ENCODE peak calls at places on chromosomes 6 and 20, in five cellular contexts. Y is H9, F is BE2C, T is astrocyte, E is left ventricle myocardium inferior. P is an unnamed sample.
A peak's percentile ranks its signal among the peaks of the same experiment; 100 is the strongest.

GRCh38 chr20:10652660-10653191 is 21.1 kb downstream of the JAG1 start:
- DNase-seq in T (peak; percentile 19), F (no peak), Y (no peak), E (no peak), P (no peak)

GRCh38 chr6:16570946-16571345 is 190.3 kb downstream of the ATXN1 start:
- DNase-seq in E (no peak), Y (no peak), F (no peak), T (no peak), P (no peak)

GRCh38 chr6:167735498-167736201 is 91.1 kb upstream of the AFDN start:
- DNase-seq in T (no peak), Y (no peak), E (no peak), F (no peak), P (no peak)

GRCh38 chr20:8777866-8778265 is 291.0 kb upstream of the PLCB4 start:
- DNase-seq in Y (no peak), F (peak; percentile 48), E (no peak), T (no peak), P (no peak)

GRCh38 chr6:159267165-159267564 is 98.0 kb downstream of the FNDC1 start:
- DNase-seq in T (no peak), Y (no peak), E (no peak), F (no peak), P (no peak)

GRCh38 chr6:130134594-130134993 is 88.2 kb downstream of the SAMD3 start:
- DNase-seq in Y (no peak), F (no peak), T (no peak), E (no peak), P (no peak)

GRCh38 chr6:168514216-168514615 is 73.2 kb downstream of the SMOC2 start:
- DNase-seq in T (no peak), Y (no peak), F (peak; percentile 30), E (peak; percentile 69), P (no peak)

GRCh38 chr6:89369009-89369408 is 16.5 kb upstream of the UBE2J1 start:
- DNase-seq in T (peak; percentile 42), Y (peak; percentile 58), E (peak; percentile 59), F (no peak), P (no peak)

GRCh38 chr20:24685736-24686135 is 216.3 kb downstream of the SYNDIG1 start:
- DNase-seq in F (no peak), T (no peak), Y (no peak), E (no peak), P (no peak)

GRCh38 chr20:46681032-46681854 is 8.0 kb downstream of the TP53RK start:
- DNase-seq in E (peak; percentile 40), Y (peak; percentile 75), F (peak; percentile 63), T (no peak), P (no peak)

GRCh38 chr6:11177271-11177670 is 55.2 kb downstream of the NEDD9 start:
- DNase-seq in T (no peak), Y (no peak), E (no peak), F (no peak), P (no peak)

GRCh38 chr6:3442444-3443220 is 14.2 kb downstream of the SLC22A23 start:
- DNase-seq in T (peak; percentile 92), E (no peak), F (no peak), Y (no peak), P (no peak)

GRCh38 chr20:61799394-61799923 is 266.2 kb downstream of the TAF4 start:
- DNase-seq in T (no peak), E (no peak), F (no peak), Y (no peak), P (no peak)
- H3K27me3 ChIP-seq in T (peaks cover 2% of the 10 kb centered on the region), E (peaks cover 98% of the 10 kb centered on the region), F (peaks cover 31% of the 10 kb centered on the region), Y (peaks cover 2% of the 10 kb centered on the region), P (no peaks in the 10 kb centered on the region)

GRCh38 chr20:62444286-62444685 is 16.9 kb upstream of the RBBP8NL start:
- DNase-seq in T (no peak), E (no peak), F (no peak), Y (no peak), P (no peak)

GRCh38 chr20:62439218-62439617 is 11.9 kb upstream of the RBBP8NL start:
- DNase-seq in T (no peak), F (no peak), Y (no peak), E (no peak), P (no peak)

GRCh38 chr20:62445553-62446340 is 18.4 kb upstream of the RBBP8NL start:
- DNase-seq in E (no peak), F (no peak), T (no peak), Y (no peak), P (no peak)

GRCh38 chr20:62437985-62438384 is 10.6 kb upstream of the RBBP8NL start:
- DNase-seq in E (peak; percentile 26), T (no peak), F (no peak), Y (no peak), P (no peak)

GRCh38 chr20:62441986-62442539 is 14.7 kb upstream of the RBBP8NL start:
- DNase-seq in Y (no peak), E (no peak), T (no peak), F (no peak), P (no peak)
- H3K27me3 ChIP-seq in Y (no peaks in the 10 kb centered on the region), E (peaks cover 51% of the 10 kb centered on the region), T (peaks cover 6% of the 10 kb centered on the region), F (no peaks in the 10 kb centered on the region), P (no peaks in the 10 kb centered on the region)

DNA sequence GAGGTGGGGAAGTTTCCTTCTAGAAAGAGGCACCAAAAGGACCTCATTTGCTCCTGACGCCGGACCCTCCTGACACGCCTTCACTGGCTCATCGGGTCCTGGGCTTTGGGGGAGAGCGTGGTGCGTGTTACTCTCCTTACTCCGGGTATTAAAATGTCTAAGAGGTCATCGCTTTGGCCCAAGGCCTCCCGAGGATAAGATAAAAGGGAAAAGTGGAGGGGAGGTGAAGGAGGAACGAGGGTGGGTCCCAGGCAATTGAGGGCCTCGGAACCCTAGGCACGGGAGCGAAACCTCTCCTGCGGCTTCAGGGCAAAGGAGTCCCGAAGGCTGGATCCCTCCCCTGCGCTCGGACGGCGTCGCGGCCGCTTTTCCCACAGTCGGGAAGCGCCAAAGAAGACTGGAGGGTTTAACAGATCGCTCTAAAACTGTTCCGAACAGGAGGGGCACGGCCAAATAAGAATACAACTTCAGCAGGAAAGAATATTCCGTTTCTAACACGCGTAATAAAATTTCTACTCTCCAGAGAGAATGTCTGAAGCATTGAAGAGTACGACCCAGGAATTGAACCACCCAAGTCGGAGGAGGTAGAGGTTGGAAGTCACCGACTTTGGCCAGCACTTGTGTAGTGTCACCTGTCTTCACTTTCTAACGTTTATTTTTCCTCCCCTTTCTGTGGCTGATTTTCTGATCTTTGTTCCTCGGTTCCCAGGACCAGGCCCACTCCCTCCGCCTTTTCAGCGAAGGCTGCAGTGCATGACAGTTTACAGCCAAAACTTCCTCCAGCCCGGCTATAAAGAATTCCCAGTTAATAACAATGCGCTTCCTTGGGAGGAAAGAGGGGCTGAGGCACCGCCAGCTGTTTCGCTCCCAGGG is 2.1 kb upstream of the TBXT start:
- DNase-seq in Y (peak; percentile 46), F (no peak), E (no peak), T (no peak), P (no peak)
- H3K27me3 ChIP-seq in Y (peaks cover 72% of the 10 kb centered on the region), F (peaks cover 36% of the 10 kb centered on the region), E (peaks cover 100% of the 10 kb centered on the region), T (peaks cover 75% of the 10 kb centered on the region), P (peaks cover 70% of the 10 kb centered on the region)

GRCh38 chr6:166197361-166197760 is 29.7 kb upstream of the TBXT start:
- DNase-seq in T (no peak), E (no peak), F (no peak), Y (no peak), P (no peak)
- H3K27me3 ChIP-seq in T (no peaks in the 10 kb centered on the region), E (peaks cover 83% of the 10 kb centered on the region), F (no peaks in the 10 kb centered on the region), Y (no peaks in the 10 kb centered on the region), P (peaks cover 5% of the 10 kb centered on the region)

DNA sequence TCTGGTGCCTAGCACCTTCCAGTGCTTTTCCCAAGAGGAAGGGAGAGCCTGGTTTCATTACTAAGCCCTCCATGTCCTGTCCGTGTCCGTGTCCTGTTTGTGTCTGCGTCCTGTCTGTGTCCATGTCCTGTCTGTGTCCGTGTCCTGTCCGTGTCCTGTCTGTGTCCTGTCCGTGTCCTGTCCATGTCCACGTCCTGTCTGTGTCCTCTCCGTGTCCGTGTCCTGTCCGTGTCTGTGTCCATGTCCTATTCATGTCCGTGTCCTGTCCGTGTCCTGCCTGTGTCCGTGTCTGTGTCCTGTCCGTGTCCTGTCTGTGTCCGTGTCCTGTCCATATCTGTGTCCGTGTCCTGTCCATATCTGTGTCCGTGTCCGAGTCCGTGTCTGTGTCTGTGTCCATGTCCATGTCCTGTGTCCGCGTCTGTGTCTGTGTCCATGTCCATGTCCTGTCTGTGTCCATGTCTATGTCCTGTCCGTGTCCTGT is 54.3 kb upstream of the BHLHE23 start:
- DNase-seq in Y (peak; percentile 23), T (no peak), F (no peak), E (peak; percentile 10), P (no peak)
- H3K27me3 ChIP-seq in Y (no peaks in the 10 kb centered on the region), T (peaks cover 2% of the 10 kb centered on the region), F (no peaks in the 10 kb centered on the region), E (peaks cover 92% of the 10 kb centered on the region), P (no peaks in the 10 kb centered on the region)

GRCh38 chr6:27296106-27296783 is 15.8 kb downstream of the POM121L2 start:
- DNase-seq in E (no peak), F (peak; percentile 44), Y (peak; percentile 85), T (peak; percentile 29), P (no peak)
- H3K27me3 ChIP-seq in E (peaks cover 100% of the 10 kb centered on the region), F (peaks cover 9% of the 10 kb centered on the region), Y (no peaks in the 10 kb centered on the region), T (peaks cover 7% of the 10 kb centered on the region), P (no peaks in the 10 kb centered on the region)

DNA sequence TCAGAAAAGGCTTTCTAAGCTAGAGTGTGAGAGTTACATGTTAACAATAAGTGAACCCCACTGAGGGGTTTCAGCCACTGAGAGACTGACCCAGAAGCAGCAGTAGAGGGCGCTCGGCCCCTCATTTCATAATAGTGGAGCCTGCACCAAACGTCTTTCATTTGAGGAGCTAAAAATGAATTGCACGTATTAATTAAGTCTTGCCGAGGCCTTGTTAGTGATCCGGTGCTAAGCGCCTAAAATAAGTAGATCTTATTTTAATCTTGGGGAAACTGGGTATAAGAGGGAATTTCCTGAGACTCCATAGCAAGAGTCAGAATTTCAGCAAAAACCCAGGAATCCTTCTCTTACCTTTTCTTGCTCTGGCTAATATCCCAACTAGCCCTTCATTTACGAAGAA is 209.7 kb downstream of the FARS2 start:
- DNase-seq in E (peak; percentile 62), F (peak; percentile 75), Y (peak; percentile 58), T (no peak), P (peak; percentile 33)
- H3K27me3 ChIP-seq in E (no peaks in the 10 kb centered on the region), F (no peaks in the 10 kb centered on the region), Y (no peaks in the 10 kb centered on the region), T (no peaks in the 10 kb centered on the region), P (no peaks in the 10 kb centered on the region)

DNA sequence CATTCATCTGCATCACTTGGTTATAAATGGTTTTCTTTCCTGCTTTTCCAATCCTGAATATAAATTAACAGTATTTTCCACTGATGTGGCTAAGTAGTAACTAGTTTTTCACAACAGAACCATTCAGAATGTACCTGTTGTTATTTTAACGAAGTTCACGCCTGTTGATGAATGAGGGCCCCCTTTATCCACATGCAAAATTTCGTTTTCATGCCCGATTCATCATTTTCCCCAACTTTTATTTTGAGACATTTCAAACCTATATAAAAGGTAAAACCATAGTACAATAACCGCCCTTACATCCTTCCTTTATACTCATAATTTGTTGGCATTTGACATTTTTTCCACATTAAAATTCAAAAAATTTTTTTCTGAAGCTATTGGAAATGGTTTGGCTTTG is 38.7 kb upstream of the KCNG1 start:
- DNase-seq in E (no peak), T (no peak), Y (no peak), F (no peak), P (no peak)
- H3K27me3 ChIP-seq in E (peaks cover 95% of the 10 kb centered on the region), T (peaks cover 3% of the 10 kb centered on the region), Y (no peaks in the 10 kb centered on the region), F (no peaks in the 10 kb centered on the region), P (no peaks in the 10 kb centered on the region)